ENCODE peak calls at places on chromosome X, in nine cellular contexts. S is colonic mucosa; N is activated B cell treated with CpG ODN at 0.5 μM for 24 hours; Z is fibroblast of villous mesenchyme; Y is psoas muscle; G is PC-3; E is HCT116; V is BE2C; B is CD4-positive, alpha-beta T cell. I is an unnamed sample.

GRCh38 chrX:113384628-113385027 is 544.0 kb upstream of the AMOT start:
- DNase-seq in B (no peak), Y (no peak), G (peak), V (no peak), Z (peak), S (no peak), E (no peak), N (no peak), I (peak)

GRCh38 chrX:28549839-28550238 is 37.4 kb upstream of the IL1RAPL1 start:
- DNase-seq in B (no peak), Y (no peak), N (no peak), Z (no peak), E (no peak), V (no peak), S (no peak), G (peak), I (no peak)

GRCh38 chrX:7266261-7266660 is 118.3 kb upstream of the PUDP start:
- DNase-seq in E (no peak), V (no peak), N (no peak), G (no peak), Y (no peak), Z (no peak), B (no peak), S (no peak), I (no peak)

GRCh38 chrX:102964941-102965340 is 27.9 kb downstream of the RAB40AL start:
- DNase-seq in B (no peak), E (no peak), N (no peak), G (no peak), Z (no peak), S (no peak), Y (no peak), V (no peak), I (no peak)

GRCh38 chrX:126342859-126343258 is 176.8 kb upstream of the DCAF12L2 start:
- DNase-seq in Z (no peak), G (no peak), E (no peak), S (no peak), N (no peak), V (no peak), B (no peak), Y (no peak), I (no peak)

GRCh38 chrX:123924181-123924580 is 37.3 kb upstream of the STAG2 start:
- DNase-seq in G (no peak), N (no peak), S (no peak), Z (no peak), B (no peak), V (no peak), E (no peak), Y (no peak), I (no peak)

GRCh38 chrX:100687128-100687527 is 43.1 kb downstream of the SRPX2 start:
- DNase-seq in N (no peak), Z (peak), Y (no peak), S (no peak), G (no peak), V (no peak), B (no peak), E (no peak), I (no peak)

GRCh38 chrX:133776072-133776471 is 209.3 kb downstream of the GPC3 start:
- DNase-seq in S (peak), E (no peak), Z (no peak), B (peak), V (peak), Y (no peak), G (peak), N (no peak), I (peak)

GRCh38 chrX:133638285-133638684 is 223.0 kb upstream of the GPC4 start:
- DNase-seq in E (no peak), Y (no peak), S (no peak), Z (no peak), N (no peak), G (peak), B (no peak), V (no peak), I (peak)

GRCh38 chrX:21944136-21944615 is 3.7 kb downstream of the SMS start:
- DNase-seq in V (no peak), E (no peak), Y (no peak), N (no peak), S (no peak), Z (no peak), G (no peak), B (no peak), I (peak)

GRCh38 chrX:133633162-133633561 is 217.9 kb upstream of the GPC4 start:
- DNase-seq in V (no peak), S (no peak), E (no peak), Z (no peak), G (peak), Y (no peak), N (no peak), B (no peak), I (no peak)

GRCh38 chrX:134990475-134991473 is at the start of gene SMIM10:
- DNase-seq in B (no peak), V (peak), Y (peak), N (peak), E (no peak), G (no peak), Z (peak), S (peak), I (peak)

GRCh38 chrX:121000589-121000988 is 15.0 kb upstream of the CT47A1 start:
- DNase-seq in N (no peak), Z (peak), E (peak), V (no peak), G (peak), Y (no peak), B (no peak), S (no peak), I (peak)

GRCh38 chrX:154140206-154140605 is 3.8 kb upstream of the OPN1LW start:
- DNase-seq in Y (no peak), G (no peak), N (no peak), V (no peak), B (no peak), E (no peak), S (no peak), Z (no peak), I (no peak)

GRCh38 chrX:53481816-53482485 is 47.8 kb upstream of the HSD17B10 start:
- DNase-seq in E (peak), Z (peak), N (peak), S (peak), G (peak), Y (no peak), V (peak), B (peak), I (peak)

GRCh38 chrX:23332101-23332887 is 2.4 kb upstream of the PTCHD1 start:
- DNase-seq in N (no peak), S (no peak), E (no peak), Y (no peak), Z (no peak), B (no peak), V (no peak), G (no peak), I (no peak)

GRCh38 chrX:2708016-2708415 is 16.9 kb downstream of the CD99 start:
- DNase-seq in G (peak), E (no peak), Z (no peak), V (no peak), Y (no peak), N (no peak), B (no peak), S (no peak), I (peak)

GRCh38 chrX:95029571-95029970 is 1355.6 kb downstream of the FAM133A start:
- DNase-seq in B (no peak), Z (no peak), V (no peak), G (no peak), E (no peak), S (no peak), Y (no peak), N (no peak), I (no peak)

GRCh38 chrX:85630901-85631300 is 251.4 kb upstream of the POF1B start:
- DNase-seq in S (no peak), N (no peak), B (no peak), V (no peak), Z (no peak), Y (no peak), E (no peak), G (no peak), I (no peak)

GRCh38 chrX:102712216-102712966 is at the start of gene GPRASP2:
- DNase-seq in B (no peak), E (no peak), S (peak), V (peak), G (peak), Y (peak), Z (peak), N (no peak), I (peak)

GRCh38 chrX:39065051-39065871 is 264.0 kb downstream of the MID1IP1 start:
- DNase-seq in S (no peak), B (no peak), G (no peak), N (no peak), Y (no peak), Z (no peak), E (no peak), V (no peak), I (no peak)

GRCh38 chrX:136030357-136031225 is 45.4 kb downstream of the SLC9A6 start:
- DNase-seq in V (no peak), Z (peak), Y (peak), S (peak), B (no peak), N (no peak), G (no peak), E (no peak), I (no peak)

GRCh38 chrX:98405376-98405775 is 1521.7 kb downstream of the RPA4 start:
- DNase-seq in Y (no peak), G (peak), E (no peak), S (no peak), V (no peak), N (no peak), B (no peak), Z (no peak), I (peak)

GRCh38 chrX:37060999-37061398 is 52.8 kb downstream of the FAM47C start:
- DNase-seq in G (peak), V (peak), E (peak), N (no peak), S (no peak), B (no peak), Y (no peak), Z (peak), I (peak)

GRCh38 chrX:120736989-120737388 is 107.1 kb upstream of the C1GALT1C1 start:
- DNase-seq in G (peak), E (no peak), N (no peak), B (no peak), V (no peak), Z (no peak), S (no peak), Y (no peak), I (peak)

GRCh38 chrX:114619874-114620273 is 36.0 kb downstream of the HTR2C start:
- DNase-seq in V (peak), Y (no peak), E (no peak), N (no peak), S (no peak), G (peak), B (no peak), Z (no peak), I (peak)

GRCh38 chrX:65596270-65596669 is 61.7 kb upstream of the LAS1L start:
- DNase-seq in E (no peak), G (peak), Y (no peak), N (no peak), Z (peak), V (no peak), S (no peak), B (peak), I (peak)

GRCh38 chrX:38225093-38225492 is 4.4 kb upstream of the SRPX start:
- DNase-seq in B (no peak), G (no peak), Y (no peak), V (no peak), S (no peak), N (no peak), E (no peak), Z (no peak), I (no peak)

GRCh38 chrX:119784747-119785446 is 6.5 kb downstream of the RPL39 start:
- DNase-seq in V (peak), N (no peak), B (peak), E (no peak), S (peak), Z (no peak), Y (no peak), G (peak), I (peak)

GRCh38 chrX:115372026-115372610 is 82.6 kb downstream of the LUZP4 start:
- DNase-seq in V (no peak), G (peak), B (no peak), N (no peak), E (peak), S (no peak), Z (peak), Y (no peak), I (peak)

GRCh38 chrX:21398424-21398823 is 24.2 kb downstream of the CNKSR2 start:
- DNase-seq in S (no peak), B (no peak), V (peak), Z (no peak), Y (no peak), E (no peak), G (no peak), N (no peak), I (no peak)

GRCh38 chrX:36462142-36462541 is 542.6 kb downstream of the CFAP47 start:
- DNase-seq in G (no peak), S (no peak), Y (no peak), N (no peak), B (no peak), Z (no peak), E (no peak), V (no peak), I (no peak)

GRCh38 chrX:153554519-153555167 is 37.2 kb downstream of the ATP2B3 start:
- DNase-seq in B (peak), E (peak), N (peak), V (peak), Z (peak), Y (peak), G (peak), S (peak), I (peak)

DNA sequence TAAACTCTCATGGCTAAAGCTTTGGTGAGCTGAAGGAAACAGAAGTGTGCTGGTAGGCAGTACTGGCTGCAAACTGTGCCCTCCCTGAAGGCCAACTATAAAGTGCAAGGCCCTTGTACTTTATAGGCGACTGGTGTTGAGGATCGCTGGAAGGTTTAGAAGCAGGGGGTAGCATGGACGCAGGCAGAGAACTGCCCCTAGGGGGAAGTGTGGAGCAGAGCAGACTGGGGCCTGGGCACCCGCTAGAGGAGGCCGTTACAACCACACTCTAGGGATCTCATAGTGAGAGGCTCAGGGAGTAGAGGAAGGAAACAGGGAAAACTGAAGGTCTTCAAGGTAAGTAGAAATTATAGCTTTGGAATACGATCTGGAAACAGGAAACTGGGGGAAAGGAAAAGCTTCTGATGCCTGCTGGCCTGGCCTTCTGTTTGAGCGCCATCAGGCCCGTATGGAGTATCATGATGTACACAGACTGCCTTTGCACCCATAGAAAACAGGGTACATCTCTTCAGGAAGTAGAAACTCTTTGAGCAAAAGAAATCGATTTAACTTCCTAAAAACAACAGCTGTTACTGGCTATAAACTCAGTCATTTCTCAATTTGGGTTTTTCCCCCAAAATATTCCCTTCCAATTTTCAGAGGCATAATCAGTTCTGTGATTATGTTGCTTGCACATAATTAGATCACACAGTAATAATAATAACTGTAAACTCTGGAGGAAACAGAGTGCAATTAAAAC is 23.9 kb upstream of the TMSB4X start:
- DNase-seq in S (peak), Y (peak), Z (no peak), E (no peak), B (peak), N (no peak), V (peak), G (no peak), I (peak)
- TF ChIP-seq CTCF in S (peak), Y (no peak), Z (peak), E (peak), B (peak), N (no peak), V (peak), G (peak), I (peak)

DNA sequence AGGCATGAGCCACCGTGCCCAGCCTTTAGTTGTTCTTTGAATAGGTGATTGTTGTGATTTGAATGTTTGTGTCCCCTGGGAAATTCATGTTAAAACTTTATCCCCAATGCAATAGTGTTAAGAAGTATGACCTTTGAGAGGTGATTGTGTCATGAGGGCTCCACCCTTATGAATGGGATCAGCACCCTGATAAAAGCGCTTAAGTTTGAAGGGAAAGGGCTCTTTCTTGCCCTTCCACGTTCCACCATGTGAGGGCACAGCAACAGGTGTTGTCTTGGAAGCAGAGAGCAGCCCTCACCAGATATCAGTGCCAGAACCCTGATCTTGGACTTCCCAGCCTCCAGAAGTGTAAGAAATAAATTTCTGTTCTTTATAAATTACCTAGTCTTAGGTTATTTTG is 33.7 kb upstream of the RP2 start:
- DNase-seq in B (no peak), N (no peak), E (no peak), Y (no peak), Z (no peak), G (peak), S (no peak), V (no peak), I (peak)
- TF ChIP-seq CTCF in B (no peak), N (no peak), E (peak), Y (no peak), Z (peak), G (peak), S (no peak), V (no peak), I (peak)

GRCh38 chrX:31038585-31039326 is 33.1 kb downstream of the FTHL17 start:
- DNase-seq in E (no peak), N (no peak), V (peak), Z (peak), S (peak), B (no peak), G (peak), Y (no peak), I (peak)
- TF ChIP-seq CTCF in E (peak), N (no peak), V (peak), Z (peak), S (peak), B (peak), G (peak), Y (peak), I (peak)

GRCh38 chrX:51804741-51805140 is 61.5 kb downstream of the GSPT2 start:
- DNase-seq in B (no peak), N (no peak), Y (no peak), E (no peak), Z (no peak), G (peak), V (no peak), S (no peak), I (peak)
- TF ChIP-seq CTCF in B (no peak), N (no peak), Y (peak), E (peak), Z (no peak), G (peak), V (peak), S (no peak), I (no peak)

GRCh38 chrX:68808686-68809357 is 20.0 kb upstream of the EFNB1 start:
- DNase-seq in S (no peak), E (peak), Y (peak), G (peak), N (no peak), B (no peak), Z (no peak), V (no peak), I (no peak)

GRCh38 chrX:68807818-68808217 is 21.0 kb upstream of the EFNB1 start:
- DNase-seq in Y (no peak), Z (peak), S (no peak), B (no peak), V (no peak), N (no peak), E (peak), G (peak), I (peak)
- TF ChIP-seq CTCF in Y (peak), Z (peak), S (no peak), B (no peak), V (peak), N (no peak), E (peak), G (peak), I (peak)

DNA sequence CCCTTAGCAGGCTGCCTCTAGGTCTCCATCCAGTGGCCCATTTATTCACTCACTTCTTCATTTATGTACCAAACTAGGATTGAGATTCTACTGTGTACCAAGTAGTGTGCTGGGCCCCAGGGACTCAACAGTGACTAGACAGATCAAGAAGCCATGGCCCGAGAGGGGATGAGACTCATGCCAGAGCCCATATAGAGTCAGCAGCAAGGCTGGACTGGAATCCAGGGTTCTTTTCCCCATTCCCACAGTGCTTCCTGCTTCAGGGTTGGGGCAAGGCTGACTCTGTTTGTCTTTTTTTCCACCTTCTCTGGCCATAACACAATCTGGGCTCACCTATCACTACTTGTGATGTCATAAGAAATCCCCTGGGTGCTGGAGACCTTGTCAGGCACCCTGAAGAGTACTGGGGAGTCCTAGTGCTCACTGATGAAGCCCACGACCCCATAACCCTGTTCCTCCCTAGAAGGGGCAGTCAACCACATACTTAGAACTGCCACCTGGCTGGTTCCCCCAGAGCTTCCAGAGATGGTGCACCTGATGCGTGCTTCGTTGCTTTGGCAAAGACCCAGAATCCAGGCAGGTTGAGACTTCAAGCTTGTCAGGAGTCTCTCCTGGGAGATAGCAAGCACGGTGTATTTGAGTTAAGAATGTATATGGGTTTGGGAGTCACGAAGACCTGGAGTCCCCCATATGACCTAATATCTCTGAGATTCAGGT is 6.2 kb downstream of the RTL5 start:
- DNase-seq in G (no peak), E (no peak), N (no peak), Z (no peak), V (no peak), S (no peak), Y (no peak), B (no peak), I (peak)
- TF ChIP-seq CTCF in G (peak), E (no peak), N (no peak), Z (no peak), V (no peak), S (no peak), Y (no peak), B (no peak), I (no peak)

DNA sequence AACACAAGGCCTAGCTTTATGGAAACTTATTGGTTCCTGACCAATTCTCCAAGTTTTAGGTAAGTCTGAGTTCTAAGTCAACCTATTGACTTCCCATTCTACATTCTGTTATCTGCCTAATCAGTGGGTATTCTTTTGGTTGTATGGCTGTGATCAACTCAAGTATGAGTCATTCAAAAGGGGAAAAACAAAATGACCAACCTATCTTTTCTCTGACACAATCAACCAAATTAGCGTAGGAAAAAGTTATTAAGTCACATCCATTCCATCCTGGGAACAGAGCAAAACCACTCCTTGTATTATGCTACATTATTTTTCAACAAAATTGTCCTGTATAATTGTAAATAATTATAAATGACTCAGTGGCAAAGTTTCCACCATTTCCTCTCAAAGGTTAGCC is 136.2 kb downstream of the SHROOM4 start:
- DNase-seq in B (no peak), V (no peak), N (no peak), S (no peak), E (no peak), G (no peak), Z (no peak), Y (no peak), I (no peak)
- TF ChIP-seq CTCF in B (no peak), V (no peak), N (no peak), S (no peak), E (no peak), G (no peak), Z (no peak), Y (no peak), I (no peak)

I was measured in MCF 10A.